ENCODE peak calls at places on chromosomes 13 and 19, in five cellular contexts. X is heart left ventricle; L is ELF-1; K is iris pigment epithelial cell; U is stimulated activated CD4-positive, alpha-beta T cell treated with anti-CD3 and anti-CD28 coated beads, Interleukin-4, amount 100 ng/mL, for 24 hours. E is an unnamed sample.

GRCh38 chr13:106418556-106418955 is 116.9 kb downstream of the EFNB2 start:
- DNase-seq in X (no peak), L (no peak), K (peak; percentile 70), U (no peak), E (no peak)

GRCh38 chr13:53126803-53127202 is 98.2 kb downstream of the OLFM4 start:
- DNase-seq in X (peak; percentile 24), L (no peak), K (no peak), U (no peak), E (no peak)

GRCh38 chr19:7428651-7429113 is 60.2 kb downstream of the PEX11G start:
- DNase-seq in X (no peak), L (no peak), K (no peak), U (no peak), E (no peak)

GRCh38 chr13:93727301-93728141 is 500.9 kb downstream of the GPC6 start:
- DNase-seq in X (no peak), L (no peak), K (peak; percentile 61), U (no peak), E (no peak)

GRCh38 chr13:42084722-42085121 is 36.3 kb downstream of the DGKH start:
- DNase-seq in X (no peak), L (no peak), K (no peak), U (no peak), E (no peak)

GRCh38 chr19:18230941-18231734 is 4.9 kb upstream of the PDE4C start:
- DNase-seq in X (no peak), L (no peak), K (no peak), U (no peak), E (no peak)

GRCh38 chr13:28574617-28575142 is 79.8 kb upstream of the FLT1 start:
- DNase-seq in X (no peak), L (peak; percentile 22), K (peak; percentile 99), U (peak; percentile 18), E (no peak)

GRCh38 chr13:29441301-29441700 is 154.2 kb downstream of the SLC7A1 start:
- DNase-seq in X (no peak), L (no peak), K (no peak), U (no peak), E (no peak)